ENCODE peak calls at places on chromosomes 2 and 18, in four cellular contexts. C, X, L and R are unnamed samples.

GRCh38 chr2:47651296-47651695 is 131.6 kb upstream of the MSH6 start:
- DNase-seq in X (no peak), C (no peak), L (no peak), R (no peak)

GRCh38 chr2:227595797-227596196 is 2.9 kb upstream of the SCYGR2 start:
- DNase-seq in C (no peak), L (no peak), X (no peak), R (no peak)

GRCh38 chr2:23456881-23457760 is 72.1 kb downstream of the KLHL29 start:
- DNase-seq in L (no peak), X (no peak), C (peak), R (peak)

GRCh38 chr18:34122724-34123334 is 101.9 kb downstream of the NOL4 start:
- DNase-seq in C (peak), X (no peak), L (peak), R (peak)

GRCh38 chr2:31429759-31430438 is 15.4 kb upstream of the XDH start:
- DNase-seq in C (peak), L (no peak), X (no peak), R (no peak)

GRCh38 chr2:70767094-70767698 is 804 bp downstream of the ADD2 start:
- DNase-seq in X (no peak), C (no peak), L (no peak), R (no peak)

GRCh38 chr2:150023044-150023443 is 435.5 kb upstream of the MMADHC start:
- DNase-seq in C (no peak), X (no peak), L (no peak), R (no peak)

GRCh38 chr2:16682431-16683130 is 16.9 kb upstream of the CYRIA start:
- DNase-seq in X (no peak), C (no peak), L (no peak), R (no peak)

GRCh38 chr2:236855866-236856855 is 229.5 kb upstream of the COPS8 start:
- DNase-seq in X (no peak), L (no peak), C (no peak), R (no peak)

GRCh38 chr2:33436083-33436482 is 40.4 kb upstream of the RASGRP3 start:
- DNase-seq in L (no peak), C (no peak), X (no peak), R (no peak)

GRCh38 chr18:8479826-8480225 is 129.4 kb upstream of the RAB12 start:
- DNase-seq in X (no peak), C (no peak), L (no peak), R (no peak)

GRCh38 chr2:198098918-198099317 is 294.5 kb downstream of the PLCL1 start:
- DNase-seq in X (no peak), C (no peak), L (no peak), R (no peak)

GRCh38 chr2:107808986-107809385 is 17.7 kb upstream of the RGPD4 start:
- DNase-seq in C (peak), L (no peak), X (peak), R (no peak)

GRCh38 chr2:74378007-74378406 is 2.1 kb downstream of the DCTN1 start:
- DNase-seq in X (no peak), L (no peak), C (no peak), R (no peak)

GRCh38 chr18:70415823-70416488 is 127.1 kb downstream of the SOCS6 start:
- DNase-seq in L (no peak), X (no peak), C (peak), R (no peak)

GRCh38 chr2:10419553-10420257 is 28.4 kb downstream of the ODC1 start:
- DNase-seq in C (no peak), X (no peak), L (no peak), R (no peak)

GRCh38 chr2:216920150-216920846 is 60.4 kb upstream of the TNP1 start:
- DNase-seq in C (no peak), L (no peak), X (peak), R (no peak)

GRCh38 chr2:171318463-171318934 is 115.3 kb downstream of the METTL8 start:
- DNase-seq in C (no peak), L (peak), X (no peak), R (no peak)

GRCh38 chr18:22250591-22250996 is 81.2 kb downstream of the GATA6 start:
- DNase-seq in X (no peak), C (peak), L (no peak), R (no peak)

GRCh38 chr18:58638446-58638845 is 9.6 kb upstream of the ALPK2 start:
- DNase-seq in C (no peak), X (no peak), L (peak), R (no peak)

GRCh38 chr2:130378898-130379214 is 23.0 kb downstream of the PTPN18 start:
- DNase-seq in L (no peak), X (no peak), C (no peak), R (no peak)

GRCh38 chr2:33607137-33607781 is 8.2 kb upstream of the FAM98A start:
- DNase-seq in X (no peak), C (no peak), L (no peak), R (no peak)

GRCh38 chr18:49435170-49435569 is 25.3 kb downstream of the DYM start:
- DNase-seq in L (no peak), X (no peak), C (no peak), R (no peak)

GRCh38 chr18:49432602-49433001 is 27.8 kb downstream of the DYM start:
- DNase-seq in X (no peak), L (no peak), C (no peak), R (no peak)

DNA sequence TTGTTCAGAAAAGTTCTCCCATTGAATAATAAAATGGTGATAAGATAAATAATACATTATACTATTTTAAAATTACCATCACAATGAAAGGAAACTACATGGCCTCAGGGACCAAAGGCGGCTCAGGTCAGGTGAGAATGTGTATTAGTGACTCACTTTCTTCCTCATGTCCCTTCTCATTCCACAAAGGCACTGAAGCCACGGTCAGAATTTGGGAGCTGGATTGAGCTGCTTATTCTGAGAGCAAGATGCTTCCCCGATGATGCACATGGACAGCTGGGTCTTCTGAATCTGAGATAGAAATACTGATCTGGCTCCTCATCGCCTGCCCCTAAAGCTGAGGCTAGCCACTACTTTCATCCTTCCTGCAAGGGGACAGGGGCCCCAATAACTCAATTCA is 28.9 kb downstream of the DYM start:
- DNase-seq in X (no peak), L (no peak), C (no peak), R (no peak)
- TF ChIP-seq CTCF in X (no peak), L (no peak), C (no peak), R (no peak)

DNA sequence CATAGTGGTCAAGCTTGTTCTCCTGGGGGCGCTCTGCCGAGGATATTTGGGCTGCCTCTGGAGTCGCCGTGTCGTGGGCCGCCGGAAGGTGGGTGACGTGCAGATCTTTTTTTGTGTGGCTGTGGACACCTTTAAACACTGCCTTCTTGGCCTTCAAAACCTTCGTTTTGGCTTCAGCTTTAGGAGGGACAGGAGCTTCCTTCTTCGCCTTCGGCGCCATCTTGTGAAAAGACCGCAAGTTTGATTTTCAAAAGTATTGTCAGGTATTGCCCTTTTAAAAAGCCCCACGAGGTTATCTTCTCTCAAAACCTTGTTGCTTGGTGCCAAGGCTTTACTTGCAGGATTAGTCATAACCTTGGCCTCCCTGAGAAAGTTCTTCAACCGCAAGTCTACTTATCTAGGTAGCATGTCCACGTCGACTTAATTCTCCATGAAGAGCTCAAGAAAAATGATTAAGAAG is 20.8 kb downstream of the LAMA3 start:
- DNase-seq in X (no peak), C (peak), L (no peak), R (peak)
- H3K4me3 ChIP-seq in X (no peak), C (peak), L (no peak), R (no peak)

GRCh38 chr2:215851091-215851490 is 162.3 kb downstream of the MREG start:
- DNase-seq in L (no peak), C (peak), X (no peak), R (no peak)
- TF ChIP-seq CTCF in L (no peak), C (no peak), X (no peak), R (no peak)

GRCh38 chr2:99940963-99941362 is 201.4 kb downstream of the AFF3 start:
- DNase-seq in C (no peak), X (no peak), L (no peak), R (peak)
- H3K4me3 ChIP-seq in C (no peak), X (no peak), L (no peak), R (no peak)

DNA sequence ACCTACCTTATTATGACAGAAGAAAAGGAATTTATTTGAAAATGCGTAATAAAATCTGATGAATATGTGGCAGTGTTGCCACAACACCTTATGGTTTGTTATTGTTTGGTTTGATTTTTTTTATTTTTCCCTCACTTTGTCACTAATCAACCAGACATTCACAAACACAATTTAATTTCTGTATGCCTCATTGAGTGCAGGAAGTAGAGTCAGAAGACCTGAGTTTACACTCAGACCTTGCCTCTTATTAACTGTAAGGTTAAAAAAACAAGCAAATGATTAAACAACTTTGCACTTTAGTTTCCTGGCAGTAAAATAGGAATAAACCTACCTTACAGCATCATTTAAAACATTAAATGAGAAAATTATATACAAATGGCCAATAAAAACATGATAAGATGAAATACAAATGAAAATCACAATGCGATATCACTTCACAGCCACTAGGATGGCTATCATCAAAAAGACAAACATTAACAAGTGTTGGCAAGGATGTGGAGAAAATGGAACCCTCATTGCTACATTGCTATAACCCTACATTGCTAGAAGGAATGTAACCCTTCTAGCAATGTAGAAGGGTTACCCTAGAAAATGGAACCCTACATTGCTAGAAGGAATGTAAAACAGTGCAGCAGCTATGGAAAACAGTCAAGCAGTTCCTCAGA is 3.3 kb downstream of the SESTD1 start:
- DNase-seq in L (no peak), X (no peak), C (no peak), R (no peak)
- TF ChIP-seq CTCF in L (peak), X (no peak), C (peak), R (no peak)

GRCh38 chr2:189578272-189578671 is 2.3 kb downstream of the SLC40A1 start:
- DNase-seq in C (no peak), L (no peak), X (no peak), R (no peak)
- H3K4me3 ChIP-seq in C (no peak), L (no peak), X (peak), R (no peak)

GRCh38 chr2:135741395-135742306 is at the start of gene UBXN4:
- DNase-seq in C (peak), L (peak), X (peak), R (peak)
- TF ChIP-seq CTCF in C (peak), L (peak), X (peak), R (peak)

GRCh38 chr2:232211743-232212686 is 166.5 kb upstream of the ALPP start:
- DNase-seq in X (no peak), L (peak), C (no peak), R (no peak)

GRCh38 chr2:232210306-232210705 is 168.2 kb upstream of the ALPP start:
- DNase-seq in X (no peak), C (no peak), L (no peak), R (no peak)

GRCh38 chr2:232216028-232216427 is 162.5 kb upstream of the ALPP start:
- DNase-seq in C (no peak), L (no peak), X (no peak), R (no peak)

GRCh38 chr2:232218778-232219495 is 159.6 kb upstream of the ALPP start:
- DNase-seq in C (no peak), L (no peak), X (no peak), R (no peak)

DNA sequence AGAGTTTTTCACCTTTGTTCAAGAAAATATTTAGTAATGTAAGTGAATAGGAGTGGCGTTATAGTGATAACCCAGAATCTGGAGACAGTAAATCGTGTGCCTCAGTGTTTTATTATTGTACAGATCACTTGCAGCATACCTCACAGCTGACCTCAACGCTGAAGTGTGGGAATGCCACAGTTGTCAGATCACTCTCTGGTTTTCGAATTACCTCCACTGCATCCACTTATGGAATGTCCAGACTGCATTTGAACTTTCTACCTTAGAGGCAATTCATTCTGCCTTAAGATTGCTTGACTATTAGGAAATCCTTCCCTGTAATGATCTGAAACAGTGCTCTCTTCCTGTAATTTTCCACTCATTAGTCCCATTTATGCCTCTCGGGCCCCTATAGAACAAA is 164.5 kb upstream of the ALPP start:
- DNase-seq in L (no peak), C (no peak), X (no peak), R (no peak)
- H3K4me3 ChIP-seq in L (no peak), C (no peak), X (no peak), R (no peak)

GRCh38 chr2:61900246-61900645 is 5.2 kb upstream of the COMMD1 start:
- DNase-seq in L (no peak), X (no peak), C (no peak), R (no peak)

GRCh38 chr2:61898810-61899209 is 6.7 kb upstream of the COMMD1 start:
- DNase-seq in L (peak), X (no peak), C (peak), R (no peak)
- TF ChIP-seq CTCF in L (peak), X (peak), C (peak), R (peak)

DNA sequence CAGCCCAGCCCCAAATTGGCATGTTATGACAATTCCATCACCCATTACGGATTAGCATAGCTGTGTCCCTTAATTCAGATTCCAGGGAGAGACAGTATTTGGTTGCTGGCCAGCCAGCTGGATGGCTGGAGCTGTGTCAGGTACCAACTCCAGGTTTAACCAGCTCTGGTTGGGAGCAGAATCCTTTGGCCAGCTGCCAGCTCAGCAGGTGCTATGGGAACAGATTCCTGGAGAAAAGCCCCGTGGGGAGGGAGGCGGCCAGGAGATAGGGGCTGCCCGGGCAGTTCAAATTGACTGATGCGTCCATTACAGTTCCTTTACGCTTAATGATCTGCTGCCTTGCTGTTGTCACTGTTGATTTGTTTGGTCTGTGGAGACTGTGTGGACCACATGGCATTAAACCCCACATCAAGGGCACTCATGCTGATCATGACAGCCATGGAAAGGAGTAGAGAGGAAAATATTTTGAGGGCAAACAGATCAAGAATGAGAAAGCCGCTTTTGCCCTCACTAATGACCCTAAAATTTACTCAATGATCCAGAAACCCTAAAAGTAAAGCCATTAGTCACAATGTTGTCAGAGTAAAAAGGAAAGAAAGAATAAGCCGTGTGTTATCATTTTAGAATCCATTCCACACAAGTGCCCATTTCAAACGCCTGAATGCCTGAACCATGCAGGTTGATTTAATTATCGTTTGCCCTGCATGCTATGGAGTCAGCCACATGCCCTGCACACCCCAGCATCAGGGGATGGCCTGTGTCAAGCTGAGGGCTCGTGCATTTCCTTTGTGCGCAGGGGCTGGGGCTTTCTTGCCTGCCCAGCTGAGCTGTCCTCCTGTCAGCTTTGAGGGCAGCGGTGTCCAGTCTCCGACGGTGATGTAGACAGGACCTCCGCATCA is 200.1 kb downstream of the TSN start:
- DNase-seq in L (no peak), X (no peak), C (no peak), R (peak)
- H3K4me3 ChIP-seq in L (no peak), X (no peak), C (no peak), R (no peak)